ENCODE peak calls at places on chromosomes 4 and X, in ten cellular contexts. One of them, this sample, is unnamed.

GRCh38 chrX:45134303-45134702 is 66.4 kb downstream of the DIPK2B start:
- DNase-seq in A549: no peak
- DNase-seq in central memory CD4-positive, alpha-beta T cell: no peak
- DNase-seq in iPS-NIHi11: no peak
- DNase-seq in ureter: no peak
- DNase-seq in nucleus accumbens: no peak
- DNase-seq in activated CD8-positive, alpha-beta T cell treated with anti-CD3 and anti-CD28 coated beads, Interleukin-2, amount 10 ng/mL, durations not matched to agents 7 days and 5 days: no peak
- DNase-seq in activated T-helper 1 cell treated with Interleukin-2 at 50 U/mL for 16 hours: no peak
- DNase-seq in T-helper 22 cell: no peak
- DNase-seq in activated T-cell treated with anti-CD3 and anti-CD28 coated beads for 48 hours: no peak
- DNase-seq in this sample: peak

GRCh38 chrX:72102760-72103159 is 29.0 kb downstream of the RTL5 start:
- DNase-seq in A549: no peak
- DNase-seq in central memory CD4-positive, alpha-beta T cell: no peak
- DNase-seq in iPS-NIHi11: no peak
- DNase-seq in ureter: no peak
- DNase-seq in nucleus accumbens: no peak
- DNase-seq in activated CD8-positive, alpha-beta T cell treated with anti-CD3 and anti-CD28 coated beads, Interleukin-2, amount 10 ng/mL, durations not matched to agents 7 days and 5 days: no peak
- DNase-seq in activated T-helper 1 cell treated with Interleukin-2 at 50 U/mL for 16 hours: no peak
- DNase-seq in T-helper 22 cell: no peak
- DNase-seq in activated T-cell treated with anti-CD3 and anti-CD28 coated beads for 48 hours: no peak
- DNase-seq in this sample: no peak

GRCh38 chr4:6263541-6264540 is 5.8 kb upstream of the WFS1 start:
- DNase-seq in A549: peak
- DNase-seq in central memory CD4-positive, alpha-beta T cell: no peak
- DNase-seq in iPS-NIHi11: peak
- DNase-seq in ureter: no peak
- DNase-seq in nucleus accumbens: no peak
- DNase-seq in activated CD8-positive, alpha-beta T cell treated with anti-CD3 and anti-CD28 coated beads, Interleukin-2, amount 10 ng/mL, durations not matched to agents 7 days and 5 days: peak
- DNase-seq in activated T-helper 1 cell treated with Interleukin-2 at 50 U/mL for 16 hours: no peak
- DNase-seq in T-helper 22 cell: no peak
- DNase-seq in activated T-cell treated with anti-CD3 and anti-CD28 coated beads for 48 hours: no peak
- DNase-seq in this sample: no peak

GRCh38 chr4:96698891-96699290 is 859.0 kb downstream of the PDHA2 start:
- DNase-seq in A549: no peak
- DNase-seq in central memory CD4-positive, alpha-beta T cell: no peak
- DNase-seq in iPS-NIHi11: no peak
- DNase-seq in ureter: no peak
- DNase-seq in nucleus accumbens: no peak
- DNase-seq in activated CD8-positive, alpha-beta T cell treated with anti-CD3 and anti-CD28 coated beads, Interleukin-2, amount 10 ng/mL, durations not matched to agents 7 days and 5 days: no peak
- DNase-seq in activated T-helper 1 cell treated with Interleukin-2 at 50 U/mL for 16 hours: no peak
- DNase-seq in T-helper 22 cell: no peak
- DNase-seq in activated T-cell treated with anti-CD3 and anti-CD28 coated beads for 48 hours: no peak
- DNase-seq in this sample: no peak

GRCh38 chr4:110088670-110089069 is 109.7 kb downstream of the ELOVL6 start:
- DNase-seq in A549: peak
- DNase-seq in central memory CD4-positive, alpha-beta T cell: no peak
- DNase-seq in iPS-NIHi11: no peak
- DNase-seq in ureter: no peak
- DNase-seq in nucleus accumbens: no peak
- DNase-seq in activated CD8-positive, alpha-beta T cell treated with anti-CD3 and anti-CD28 coated beads, Interleukin-2, amount 10 ng/mL, durations not matched to agents 7 days and 5 days: peak
- DNase-seq in activated T-helper 1 cell treated with Interleukin-2 at 50 U/mL for 16 hours: no peak
- DNase-seq in T-helper 22 cell: no peak
- DNase-seq in activated T-cell treated with anti-CD3 and anti-CD28 coated beads for 48 hours: no peak
- DNase-seq in this sample: no peak

GRCh38 chrX:1531106-1531890 is 5.7 kb downstream of the P2RY8 start:
- DNase-seq in A549: no peak
- DNase-seq in central memory CD4-positive, alpha-beta T cell: no peak
- DNase-seq in iPS-NIHi11: no peak
- DNase-seq in ureter: peak
- DNase-seq in nucleus accumbens: no peak
- DNase-seq in activated CD8-positive, alpha-beta T cell treated with anti-CD3 and anti-CD28 coated beads, Interleukin-2, amount 10 ng/mL, durations not matched to agents 7 days and 5 days: peak
- DNase-seq in activated T-helper 1 cell treated with Interleukin-2 at 50 U/mL for 16 hours: no peak
- DNase-seq in T-helper 22 cell: no peak
- DNase-seq in activated T-cell treated with anti-CD3 and anti-CD28 coated beads for 48 hours: peak
- DNase-seq in this sample: no peak

GRCh38 chr4:45467157-45467556 is 656.7 kb downstream of the GABRG1 start:
- DNase-seq in A549: no peak
- DNase-seq in central memory CD4-positive, alpha-beta T cell: no peak
- DNase-seq in iPS-NIHi11: no peak
- DNase-seq in ureter: no peak
- DNase-seq in nucleus accumbens: no peak
- DNase-seq in activated CD8-positive, alpha-beta T cell treated with anti-CD3 and anti-CD28 coated beads, Interleukin-2, amount 10 ng/mL, durations not matched to agents 7 days and 5 days: no peak
- DNase-seq in activated T-helper 1 cell treated with Interleukin-2 at 50 U/mL for 16 hours: no peak
- DNase-seq in T-helper 22 cell: no peak
- DNase-seq in activated T-cell treated with anti-CD3 and anti-CD28 coated beads for 48 hours: no peak
- DNase-seq in this sample: no peak

GRCh38 chr4:26896636-26897035 is 36.0 kb downstream of the STIM2 start:
- DNase-seq in A549: no peak
- DNase-seq in central memory CD4-positive, alpha-beta T cell: no peak
- DNase-seq in iPS-NIHi11: no peak
- DNase-seq in ureter: no peak
- DNase-seq in nucleus accumbens: no peak
- DNase-seq in activated CD8-positive, alpha-beta T cell treated with anti-CD3 and anti-CD28 coated beads, Interleukin-2, amount 10 ng/mL, durations not matched to agents 7 days and 5 days: no peak
- DNase-seq in activated T-helper 1 cell treated with Interleukin-2 at 50 U/mL for 16 hours: no peak
- DNase-seq in T-helper 22 cell: no peak
- DNase-seq in activated T-cell treated with anti-CD3 and anti-CD28 coated beads for 48 hours: no peak
- DNase-seq in this sample: no peak

GRCh38 chr4:122542411-122543236 is 78.2 kb downstream of the IL21 start:
- DNase-seq in A549: no peak
- DNase-seq in central memory CD4-positive, alpha-beta T cell: no peak
- DNase-seq in iPS-NIHi11: no peak
- DNase-seq in ureter: no peak
- DNase-seq in nucleus accumbens: no peak
- DNase-seq in activated CD8-positive, alpha-beta T cell treated with anti-CD3 and anti-CD28 coated beads, Interleukin-2, amount 10 ng/mL, durations not matched to agents 7 days and 5 days: no peak
- DNase-seq in activated T-helper 1 cell treated with Interleukin-2 at 50 U/mL for 16 hours: no peak
- DNase-seq in T-helper 22 cell: no peak
- DNase-seq in activated T-cell treated with anti-CD3 and anti-CD28 coated beads for 48 hours: no peak
- DNase-seq in this sample: no peak